ENCODE peak calls at places on chromosomes 4 and X, in eight cellular contexts. S is erythroblast, W is IMR-90, N is tibial nerve, X is endothelial cell of umbilical vein, U is uterus, K is A549, L is ovary. P is an unnamed sample.

GRCh38 chr4:142414336-142414945 is 431.7 kb downstream of the INPP4B start:
- DNase-seq in S (no peak), U (no peak), N (no peak), L (no peak), K (no peak), X (no peak), W (no peak), P (no peak)

GRCh38 chr4:188113156-188113555 is 3.8 kb upstream of the TRIML2 start:
- DNase-seq in X (no peak), U (no peak), N (no peak), K (no peak), S (no peak), L (no peak), W (peak), P (no peak)

GRCh38 chr4:160510925-160511324 is 1408.0 kb downstream of the RAPGEF2 start:
- DNase-seq in X (no peak), S (no peak), W (no peak), U (no peak), L (no peak), K (peak), N (no peak), P (no peak)

GRCh38 chr4:151604238-151604637 is 156.6 kb downstream of the GATB start:
- DNase-seq in N (no peak), W (peak), K (peak), L (no peak), U (no peak), S (no peak), X (peak), P (no peak)

GRCh38 chr4:85929926-85930325 is 429.9 kb downstream of the MAPK10 start:
- DNase-seq in S (no peak), K (no peak), L (no peak), N (no peak), U (no peak), W (no peak), X (peak), P (no peak)

GRCh38 chr4:90084967-90085295 is 42.3 kb upstream of the CCSER1 start:
- DNase-seq in S (no peak), U (no peak), N (no peak), L (no peak), X (no peak), K (no peak), W (no peak), P (no peak)

GRCh38 chrX:13540602-13541001 is 28.8 kb upstream of the EGFL6 start:
- DNase-seq in X (no peak), K (no peak), L (no peak), U (no peak), S (no peak), N (no peak), W (no peak), P (no peak)

GRCh38 chrX:74119016-74119910 is 184.7 kb upstream of the ZCCHC13 start:
- DNase-seq in W (peak), U (no peak), X (peak), K (peak), N (no peak), L (no peak), S (peak), P (peak)

GRCh38 chr4:20318899-20319291 is 67.2 kb downstream of the SLIT2 start:
- DNase-seq in W (peak), U (no peak), S (no peak), K (no peak), N (no peak), L (no peak), X (no peak), P (no peak)

GRCh38 chr4:153748378-153748777 is 11.4 kb downstream of the RNF175 start:
- DNase-seq in K (peak), L (no peak), S (no peak), W (peak), X (no peak), N (no peak), U (no peak), P (peak)

GRCh38 chr4:32219306-32220075 is 1499.3 kb downstream of the PCDH7 start:
- DNase-seq in S (no peak), K (no peak), X (peak), W (peak), U (no peak), L (no peak), N (no peak), P (no peak)

GRCh38 chr4:112253382-112254000 is 21.9 kb downstream of the AP1AR start:
- DNase-seq in X (no peak), U (no peak), W (no peak), S (no peak), K (no peak), N (no peak), L (no peak), P (no peak)

GRCh38 chr4:88320780-88321373 is 36.5 kb upstream of the PPM1K start:
- DNase-seq in S (no peak), W (no peak), U (no peak), N (no peak), X (peak), L (no peak), K (no peak), P (no peak)

GRCh38 chr4:3306465-3306864 is 13.6 kb downstream of the RGS12 start:
- DNase-seq in N (peak), L (no peak), K (no peak), X (no peak), W (no peak), U (no peak), S (no peak), P (no peak)

GRCh38 chrX:72247206-72247944 is 8.5 kb upstream of the ERCC6L start:
- DNase-seq in U (peak), X (peak), N (no peak), K (no peak), S (no peak), W (peak), L (peak), P (no peak)

GRCh38 chr4:145920205-145920604 is 18.4 kb downstream of the ZNF827 start:
- DNase-seq in N (no peak), W (peak), X (peak), L (no peak), S (no peak), K (no peak), U (no peak), P (no peak)

GRCh38 chr4:133270021-133270570 is 121.0 kb downstream of the PCDH10 start:
- DNase-seq in W (no peak), U (no peak), K (no peak), X (no peak), S (no peak), N (no peak), L (no peak), P (no peak)

GRCh38 chrX:69025802-69026301 is 139.4 kb downstream of the PJA1 start:
- DNase-seq in K (no peak), N (no peak), S (no peak), W (peak), L (no peak), U (no peak), X (no peak), P (no peak)

GRCh38 chrX:68204639-68205038 is 228.7 kb downstream of the OPHN1 start:
- DNase-seq in W (no peak), N (no peak), K (no peak), L (no peak), U (no peak), S (no peak), X (no peak), P (no peak)

GRCh38 chr4:144579411-144580020 is 66.4 kb upstream of the HHIP start:
- DNase-seq in N (no peak), U (no peak), K (no peak), X (peak), W (peak), S (no peak), L (no peak), P (no peak)

GRCh38 chrX:42783456-42783855 is 5.5 kb upstream of the PPP1R2C start:
- DNase-seq in K (no peak), N (no peak), W (no peak), S (no peak), U (no peak), L (no peak), X (peak), P (no peak)

GRCh38 chr4:59685626-59686025 is 1514.5 kb upstream of the ADGRL3 start:
- DNase-seq in L (no peak), W (no peak), X (no peak), S (no peak), N (no peak), U (no peak), K (no peak), P (no peak)

GRCh38 chr4:44210750-44211149 is 237.9 kb downstream of the KCTD8 start:
- DNase-seq in X (no peak), N (no peak), S (no peak), W (no peak), L (no peak), U (no peak), K (no peak), P (no peak)

GRCh38 chrX:115259238-115259875 is 25.5 kb upstream of the LRCH2 start:
- DNase-seq in K (no peak), N (no peak), L (no peak), X (no peak), S (peak), U (no peak), W (no peak), P (no peak)

GRCh38 chr4:163107754-163108153 is 58.9 kb downstream of the NAF1 start:
- DNase-seq in N (no peak), W (peak), K (no peak), L (no peak), X (peak), S (peak), U (no peak), P (no peak)

GRCh38 chr4:120139392-120139791 is 72.7 kb upstream of the MAD2L1 start:
- DNase-seq in S (no peak), U (no peak), L (no peak), X (no peak), N (no peak), K (no peak), W (peak), P (no peak)

GRCh38 chr4:113293043-113293560 is 243.6 kb downstream of the ANK2 start:
- DNase-seq in L (peak), S (no peak), K (no peak), U (no peak), W (peak), N (no peak), X (no peak), P (no peak)

GRCh38 chr4:5127556-5127955 is 76.3 kb downstream of the STK32B start:
- DNase-seq in X (no peak), K (no peak), L (no peak), N (no peak), S (no peak), U (no peak), W (peak), P (no peak)

GRCh38 chrX:53115550-53115874 is 21.6 kb downstream of the KANTR start:
- DNase-seq in W (no peak), L (no peak), N (no peak), X (no peak), S (no peak), U (no peak), K (no peak), P (no peak)

GRCh38 chrX:151543706-151544105 is 19.8 kb upstream of the PASD1 start:
- DNase-seq in K (no peak), N (no peak), S (peak), X (no peak), W (no peak), L (no peak), U (no peak), P (no peak)

GRCh38 chr4:54626113-54626512 is 31.6 kb upstream of the KIT start:
- DNase-seq in X (no peak), K (no peak), S (no peak), L (peak), N (no peak), U (no peak), W (no peak), P (no peak)

GRCh38 chr4:168647976-168648375 is 151.1 kb downstream of the PALLD start:
- DNase-seq in U (no peak), W (no peak), X (no peak), S (no peak), L (no peak), N (no peak), K (no peak), P (no peak)

GRCh38 chrX:112877771-112878173 is 37.1 kb upstream of the AMOT start:
- DNase-seq in U (no peak), L (no peak), N (no peak), S (no peak), K (no peak), W (no peak), X (no peak), P (no peak)

GRCh38 chrX:21943460-21944135 is 3.1 kb downstream of the SMS start:
- DNase-seq in U (no peak), L (no peak), S (no peak), K (peak), W (peak), X (peak), N (no peak), P (no peak)
- TF ChIP-seq POLR2A in U (no peak), L (no peak), S (no peak), K (no peak), W (no peak), X (no peak), N (no peak), P (no peak)

GRCh38 chr4:110196871-110197420 is 1.5 kb downstream of the ELOVL6 start:
- DNase-seq in L (peak), X (peak), W (peak), N (peak), U (peak), K (peak), S (peak), P (peak)

GRCh38 chr4:110197421-110198398 is 705 bp downstream of the ELOVL6 start:
- DNase-seq in W (peak), L (peak), X (peak), U (peak), N (no peak), S (peak), K (peak), P (peak)

GRCh38 chr4:110200673-110201072 is 2.3 kb upstream of the ELOVL6 start:
- DNase-seq in N (no peak), S (peak), L (no peak), U (no peak), X (no peak), K (no peak), W (no peak), P (no peak)

GRCh38 chr4:110196206-110196870 is 2.1 kb downstream of the ELOVL6 start:
- DNase-seq in U (peak), X (peak), K (peak), W (peak), S (peak), L (peak), N (no peak), P (peak)

DNA sequence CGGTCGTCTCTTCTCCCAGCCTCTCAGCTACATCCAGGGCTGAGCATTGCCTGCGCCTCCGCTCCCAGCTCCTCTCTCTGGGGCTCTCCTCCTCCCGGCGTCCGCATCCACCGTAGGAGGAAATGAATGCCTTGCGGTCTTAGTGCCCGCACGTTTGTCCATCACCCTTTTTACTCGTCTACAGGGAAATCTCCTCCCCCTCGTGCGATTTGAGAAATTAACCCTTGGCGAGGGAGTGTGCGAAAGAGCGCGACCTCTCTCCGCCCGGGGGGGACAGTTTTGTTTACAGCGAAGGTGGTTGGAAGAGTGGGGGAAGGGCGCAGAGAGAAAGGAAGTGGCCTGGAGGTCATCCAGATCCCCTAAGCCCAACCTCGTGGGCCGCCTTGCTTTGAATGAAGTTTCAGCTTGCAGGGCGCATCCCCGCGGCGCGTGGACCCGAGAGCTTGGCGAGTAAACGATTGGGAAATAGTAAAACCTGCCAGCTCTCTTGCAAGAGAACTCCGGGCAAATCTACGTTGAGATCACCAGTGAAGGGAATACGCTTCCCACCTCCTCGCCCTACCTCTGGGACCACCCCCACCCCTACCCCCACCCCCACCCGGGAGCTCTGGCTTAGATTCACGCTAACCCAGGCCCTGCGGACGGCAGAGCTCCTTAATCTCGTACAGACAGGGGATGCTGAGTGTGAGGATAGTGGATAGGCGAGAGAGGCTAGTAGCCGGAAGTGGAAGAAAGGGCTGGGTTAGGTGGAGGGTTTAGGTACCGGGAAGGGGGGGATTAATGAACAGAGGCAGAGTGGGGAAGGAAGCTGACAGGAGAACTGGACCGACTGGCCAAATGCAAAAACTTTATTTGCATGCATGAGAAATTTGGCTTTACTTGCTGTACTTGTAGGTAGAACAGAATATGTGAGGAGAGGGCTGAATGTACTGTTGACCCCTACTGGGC is at the start of gene ELOVL6:
- DNase-seq in K (peak), X (peak), S (peak), L (peak), N (peak), W (peak), U (peak), P (peak)
- TF ChIP-seq POLR2A in K (no peak), X (no peak), S (peak), L (no peak), N (no peak), W (peak), U (no peak), P (peak)

DNA sequence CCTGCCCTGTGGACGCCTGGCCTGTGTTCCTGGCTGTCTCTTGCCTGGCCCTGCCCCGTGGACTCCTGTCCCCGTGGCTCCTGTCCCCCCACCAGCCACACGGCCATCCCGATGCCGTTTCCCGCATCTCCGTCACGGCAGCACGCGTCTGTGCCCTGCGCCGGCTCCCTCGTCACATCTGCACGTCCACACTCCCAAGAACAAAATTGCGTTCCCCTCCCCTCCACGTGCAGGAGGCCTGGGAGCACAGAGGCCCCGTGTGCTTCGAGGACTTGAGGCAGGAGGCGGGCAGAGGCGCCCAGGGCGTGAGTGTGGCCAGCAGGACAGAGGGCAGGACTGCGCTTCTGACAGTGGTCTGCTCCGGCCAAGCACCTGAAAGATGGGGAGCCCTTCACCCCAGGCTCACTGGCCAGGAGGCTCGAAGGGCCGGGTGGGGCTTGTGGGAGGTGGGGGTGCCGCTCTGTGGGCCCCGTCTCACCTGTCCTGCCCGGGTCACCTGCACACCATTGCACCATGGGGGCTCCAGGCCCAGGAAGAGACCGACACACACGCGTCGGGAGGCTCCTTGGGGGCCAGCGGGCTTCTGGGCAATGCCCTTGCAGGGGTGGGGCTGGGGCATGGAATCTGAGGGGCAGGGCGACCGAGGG is 17.3 kb downstream of the FGFRL1 start:
- DNase-seq in W (no peak), K (no peak), U (no peak), N (no peak), L (no peak), S (no peak), X (no peak), P (no peak)
- TF ChIP-seq POLR2A in W (no peak), K (no peak), U (no peak), N (no peak), L (no peak), S (no peak), X (no peak), P (no peak)

DNA sequence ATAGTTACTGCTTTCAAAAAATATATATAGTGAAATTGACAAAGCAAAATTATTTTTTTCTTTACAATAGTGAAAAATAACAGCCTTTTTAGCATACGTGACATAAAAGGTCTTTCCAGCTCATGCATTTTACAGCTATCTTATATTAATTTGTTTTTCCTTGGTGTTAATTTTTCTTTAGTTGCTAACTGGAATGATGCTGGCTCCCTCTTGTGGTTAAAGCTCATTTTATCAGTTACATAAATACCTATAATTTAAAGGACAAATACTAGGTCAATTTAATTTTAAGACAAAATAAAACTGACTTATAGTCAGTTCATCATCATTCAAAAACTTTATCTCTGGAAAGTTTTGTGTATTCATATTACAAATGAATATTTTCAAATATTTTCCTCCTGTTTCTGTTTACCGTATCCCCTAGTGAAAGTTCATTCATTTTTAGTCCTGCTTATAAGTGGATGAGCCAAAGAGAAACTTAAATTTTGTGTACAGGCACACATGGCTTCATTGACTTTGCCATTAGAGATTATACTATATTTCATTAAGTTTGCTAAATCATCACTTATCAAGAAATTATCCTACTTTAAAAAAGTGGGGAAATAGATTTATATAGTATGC is 9.9 kb upstream of the ANAPC4 start:
- DNase-seq in K (no peak), N (no peak), U (no peak), S (peak), X (peak), L (no peak), W (peak), P (no peak)
- TF ChIP-seq POLR2A in K (no peak), N (no peak), U (no peak), S (no peak), X (no peak), L (no peak), W (no peak), P (no peak)

GRCh38 chrX:103685396-103685795 is 1.1 kb downstream of the MORF4L2 start:
- DNase-seq in L (no peak), N (no peak), X (no peak), U (no peak), W (no peak), S (peak), K (peak), P (no peak)

GRCh38 chrX:103687696-103688191 is 1.2 kb upstream of the MORF4L2 start:
- DNase-seq in X (peak), U (peak), L (peak), W (peak), S (peak), K (peak), N (peak), P (peak)

GRCh38 chrX:103687073-103687695 is 685 bp upstream of the MORF4L2 start:
- DNase-seq in S (peak), N (peak), K (peak), L (peak), W (peak), U (peak), X (no peak), P (peak)

GRCh38 chrX:103688949-103689348 is 2.5 kb upstream of the MORF4L2 start:
- DNase-seq in X (peak), S (peak), L (no peak), W (peak), U (no peak), K (peak), N (no peak), P (no peak)

GRCh38 chrX:103686199-103687072 is at the start of gene MORF4L2:
- DNase-seq in W (peak), L (peak), K (peak), N (peak), S (peak), X (peak), U (peak), P (peak)
- TF ChIP-seq POLR2A in W (peak), L (peak), K (peak), N (peak), S (peak), X (peak), U (peak), P (peak)

DNA sequence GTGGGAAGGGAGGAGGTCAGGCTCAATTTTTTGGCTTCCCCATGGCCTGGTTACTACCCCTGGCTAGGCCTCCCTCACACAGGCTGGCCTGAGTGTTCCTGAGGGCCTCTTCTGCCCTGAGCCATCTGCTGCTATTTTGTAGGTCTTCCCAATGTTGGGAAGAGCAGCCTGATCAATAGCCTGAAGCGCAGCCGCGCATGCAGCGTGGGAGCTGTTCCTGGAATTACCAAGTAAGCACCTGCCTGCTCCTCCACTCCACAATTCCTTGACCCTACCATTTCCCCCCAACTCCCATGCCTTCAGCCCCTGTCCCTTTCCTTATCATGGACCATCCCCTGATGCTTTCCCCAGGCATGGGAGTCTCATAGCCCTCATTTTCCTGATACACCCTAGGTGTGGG is 20.8 kb downstream of the GNL3L start:
- DNase-seq in S (no peak), U (no peak), W (no peak), L (no peak), N (no peak), K (no peak), X (no peak), P (no peak)
- TF ChIP-seq POLR2A in S (no peak), U (no peak), W (no peak), L (no peak), N (no peak), K (no peak), X (no peak), P (no peak)

P was measured in H54.